ENCODE peak calls at places on chromosomes 11 and 22, in six cellular contexts. One of them, this sample, is unnamed.

GRCh38 chr22:48779211-48779643 is 1048.4 kb downstream of the BRD1 start:
- DNase-seq in HAP-1: no peak
- DNase-seq in adrenal gland: no peak
- DNase-seq in right cardiac atrium: no peak
- DNase-seq in adipocyte: no peak
- DNase-seq in cardiac muscle cell: no peak
- DNase-seq in this sample: no peak

GRCh38 chr22:37214431-37215025 is 2.3 kb upstream of the SSTR3 start:
- DNase-seq in right cardiac atrium: no peak
- DNase-seq in HAP-1: no peak
- DNase-seq in adrenal gland: no peak
- DNase-seq in adipocyte: no peak
- DNase-seq in cardiac muscle cell: peak
- DNase-seq in this sample: no peak

GRCh38 chr22:26967282-26967681 is 309.9 kb downstream of the MIAT start:
- DNase-seq in adipocyte: no peak
- DNase-seq in adrenal gland: no peak
- DNase-seq in cardiac muscle cell: no peak
- DNase-seq in HAP-1: no peak
- DNase-seq in right cardiac atrium: no peak
- DNase-seq in this sample: no peak

GRCh38 chr22:41285441-41285819 is 557 bp downstream of the RANGAP1 start:
- DNase-seq in right cardiac atrium: peak
- DNase-seq in adipocyte: peak
- DNase-seq in HAP-1: peak
- DNase-seq in adrenal gland: peak
- DNase-seq in cardiac muscle cell: peak
- DNase-seq in this sample: peak

GRCh38 chr11:128687321-128687720 is 6.6 kb upstream of the FLI1 start:
- DNase-seq in HAP-1: no peak
- DNase-seq in cardiac muscle cell: no peak
- DNase-seq in adipocyte: no peak
- DNase-seq in right cardiac atrium: peak
- DNase-seq in adrenal gland: no peak
- DNase-seq in this sample: peak

GRCh38 chr22:22021160-22021750 is 38.7 kb upstream of the TOP3B start:
- DNase-seq in adrenal gland: no peak
- DNase-seq in HAP-1: no peak
- DNase-seq in adipocyte: no peak
- DNase-seq in cardiac muscle cell: no peak
- DNase-seq in right cardiac atrium: no peak
- DNase-seq in this sample: no peak

GRCh38 chr22:45334068-45334467 is 24.3 kb downstream of the FAM118A start:
- DNase-seq in adipocyte: no peak
- DNase-seq in cardiac muscle cell: no peak
- DNase-seq in adrenal gland: no peak
- DNase-seq in right cardiac atrium: no peak
- DNase-seq in HAP-1: no peak
- DNase-seq in this sample: no peak

GRCh38 chr22:20581503-20582170 is 74.2 kb downstream of the MED15 start:
- DNase-seq in adrenal gland: no peak
- DNase-seq in cardiac muscle cell: no peak
- DNase-seq in HAP-1: no peak
- DNase-seq in right cardiac atrium: no peak
- DNase-seq in adipocyte: no peak
- DNase-seq in this sample: no peak

GRCh38 chr22:36430863-36431262 is 43.1 kb upstream of the MYH9 start:
- DNase-seq in cardiac muscle cell: no peak
- DNase-seq in adrenal gland: no peak
- DNase-seq in adipocyte: no peak
- DNase-seq in HAP-1: no peak
- DNase-seq in right cardiac atrium: no peak
- DNase-seq in this sample: no peak

GRCh38 chr11:35714882-35715612 is 52.5 kb downstream of the TRIM44 start:
- DNase-seq in right cardiac atrium: no peak
- DNase-seq in cardiac muscle cell: no peak
- DNase-seq in adrenal gland: no peak
- DNase-seq in adipocyte: peak
- DNase-seq in HAP-1: no peak
- DNase-seq in this sample: peak

GRCh38 chr11:95924414-95924760 is 480 bp upstream of the MTMR2 start:
- DNase-seq in cardiac muscle cell: peak
- DNase-seq in right cardiac atrium: no peak
- DNase-seq in adipocyte: peak
- DNase-seq in HAP-1: no peak
- DNase-seq in adrenal gland: no peak
- DNase-seq in this sample: peak

GRCh38 chr11:63832336-63832735 is 6.6 kb upstream of the MARK2 start:
- DNase-seq in HAP-1: no peak
- DNase-seq in cardiac muscle cell: no peak
- DNase-seq in right cardiac atrium: no peak
- DNase-seq in adipocyte: no peak
- DNase-seq in adrenal gland: no peak
- DNase-seq in this sample: no peak

GRCh38 chr11:120563698-120564572 is 52.4 kb downstream of the GRIK4 start:
- DNase-seq in adrenal gland: peak
- DNase-seq in right cardiac atrium: peak
- DNase-seq in adipocyte: no peak
- DNase-seq in cardiac muscle cell: peak
- DNase-seq in HAP-1: no peak
- DNase-seq in this sample: no peak
- H3K4me3 ChIP-seq in adrenal gland: no peak
- H3K4me3 ChIP-seq in right cardiac atrium: peak
- H3K4me3 ChIP-seq in adipocyte: no peak
- H3K4me3 ChIP-seq in cardiac muscle cell: peak
- H3K4me3 ChIP-seq in HAP-1: no peak
- H3K4me3 ChIP-seq in this sample: no peak

DNA sequence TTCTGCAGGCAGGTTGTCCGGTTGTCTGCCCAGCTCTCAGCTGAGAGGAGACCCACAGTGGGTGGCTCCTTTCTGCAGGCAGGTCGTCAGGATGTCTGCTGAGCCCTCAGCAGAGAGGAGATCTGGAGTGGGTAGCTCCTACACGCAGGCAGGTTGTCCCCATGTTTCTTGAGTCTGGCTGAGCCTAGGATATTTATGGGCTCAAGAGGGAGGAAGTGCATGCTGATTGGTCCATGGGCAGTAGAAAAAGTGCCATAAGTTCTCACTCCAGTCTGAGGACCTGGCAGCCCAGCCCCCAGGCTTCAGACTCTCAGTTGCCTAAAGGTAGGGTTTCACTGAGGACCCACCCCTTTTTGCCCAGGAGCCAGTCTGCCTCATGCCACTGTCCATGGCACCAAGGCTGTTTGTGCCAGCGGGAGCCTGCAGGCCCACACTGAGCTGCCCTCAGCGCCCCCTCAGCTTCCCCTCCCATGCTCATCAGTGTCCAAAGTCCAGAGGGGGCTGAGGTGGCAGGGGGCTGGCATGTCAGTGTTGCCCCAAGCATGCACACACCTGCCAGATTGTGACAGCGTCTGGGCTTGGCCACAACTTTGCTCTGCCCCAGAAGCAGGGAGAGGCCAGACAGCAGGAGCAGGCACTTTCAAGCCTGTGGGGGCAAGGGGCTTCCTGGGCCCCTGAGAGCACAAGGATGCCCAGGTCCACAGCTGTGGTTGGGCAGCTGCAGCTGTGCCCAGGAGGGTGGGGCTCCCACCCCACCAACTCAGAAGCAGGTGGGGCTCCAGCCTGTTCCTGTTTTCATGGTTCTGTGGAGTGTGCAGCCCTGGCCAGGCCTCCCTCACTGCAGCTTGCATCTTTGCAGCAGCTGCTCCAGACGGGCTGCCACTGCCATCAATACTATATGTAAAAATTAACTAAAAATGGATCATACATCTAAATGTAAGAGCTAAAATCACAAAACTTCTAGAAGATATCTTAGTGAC is 3.8 kb upstream of the RNF141 start:
- DNase-seq in cardiac muscle cell: no peak
- DNase-seq in HAP-1: no peak
- DNase-seq in adipocyte: no peak
- DNase-seq in adrenal gland: no peak
- DNase-seq in right cardiac atrium: peak
- DNase-seq in this sample: no peak
- H3K4me3 ChIP-seq in cardiac muscle cell: no peak
- H3K4me3 ChIP-seq in HAP-1: no peak
- H3K4me3 ChIP-seq in adipocyte: no peak
- H3K4me3 ChIP-seq in adrenal gland: no peak
- H3K4me3 ChIP-seq in right cardiac atrium: no peak
- H3K4me3 ChIP-seq in this sample: no peak

GRCh38 chr11:111604392-111605009 is 2.3 kb downstream of the SIK2 start:
- DNase-seq in cardiac muscle cell: peak
- DNase-seq in adrenal gland: no peak
- DNase-seq in HAP-1: peak
- DNase-seq in adipocyte: peak
- DNase-seq in right cardiac atrium: no peak
- DNase-seq in this sample: peak
- H3K4me3 ChIP-seq in cardiac muscle cell: peak
- H3K4me3 ChIP-seq in adrenal gland: no peak
- H3K4me3 ChIP-seq in HAP-1: peak
- H3K4me3 ChIP-seq in adipocyte: peak
- H3K4me3 ChIP-seq in right cardiac atrium: peak
- H3K4me3 ChIP-seq in this sample: peak

GRCh38 chr11:78190871-78191538 is 2.3 kb downstream of the USP35 start:
- DNase-seq in right cardiac atrium: no peak
- DNase-seq in HAP-1: no peak
- DNase-seq in cardiac muscle cell: no peak
- DNase-seq in adipocyte: no peak
- DNase-seq in adrenal gland: no peak
- DNase-seq in this sample: no peak

GRCh38 chr11:78188012-78188808 is at the start of gene KCTD21:
- DNase-seq in right cardiac atrium: peak
- DNase-seq in adrenal gland: peak
- DNase-seq in HAP-1: peak
- DNase-seq in adipocyte: peak
- DNase-seq in cardiac muscle cell: peak
- DNase-seq in this sample: peak

GRCh38 chr11:78190374-78190773 is 1.7 kb downstream of the USP35 start:
- DNase-seq in cardiac muscle cell: no peak
- DNase-seq in adipocyte: no peak
- DNase-seq in right cardiac atrium: no peak
- DNase-seq in adrenal gland: no peak
- DNase-seq in HAP-1: no peak
- DNase-seq in this sample: no peak

GRCh38 chr11:78188809-78189724 is at the start of gene USP35:
- DNase-seq in cardiac muscle cell: no peak
- DNase-seq in HAP-1: no peak
- DNase-seq in right cardiac atrium: peak
- DNase-seq in adipocyte: no peak
- DNase-seq in adrenal gland: no peak
- DNase-seq in this sample: no peak

DNA sequence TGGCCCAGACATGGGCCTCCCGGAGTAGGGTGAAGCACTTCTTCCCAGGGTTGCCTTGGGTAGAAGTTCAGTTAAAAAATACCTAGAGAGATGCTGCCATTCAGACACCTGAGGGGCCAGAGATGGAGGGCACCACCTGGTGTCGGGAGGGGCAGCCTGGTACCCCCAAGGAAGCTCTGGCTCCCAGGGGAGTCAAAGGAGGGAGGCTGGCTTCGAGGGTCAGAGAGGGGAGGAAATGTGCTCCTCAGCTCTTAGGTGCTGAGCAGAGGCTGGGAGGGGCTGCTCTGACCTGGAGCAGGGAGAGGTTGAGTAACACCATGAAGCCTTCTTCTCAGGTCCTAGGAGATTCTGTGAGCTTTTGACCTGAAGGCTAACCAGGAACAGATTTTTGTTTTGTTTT is 1.1 kb downstream of the USP35 start:
- DNase-seq in HAP-1: no peak
- DNase-seq in right cardiac atrium: peak
- DNase-seq in cardiac muscle cell: no peak
- DNase-seq in adipocyte: no peak
- DNase-seq in adrenal gland: no peak
- DNase-seq in this sample: no peak
- H3K4me3 ChIP-seq in HAP-1: peak
- H3K4me3 ChIP-seq in right cardiac atrium: no peak
- H3K4me3 ChIP-seq in cardiac muscle cell: peak
- H3K4me3 ChIP-seq in adipocyte: peak
- H3K4me3 ChIP-seq in adrenal gland: no peak
- H3K4me3 ChIP-seq in this sample: peak

This sample was measured in fibroblast of pulmonary artery.